ENCODE peak calls at places on chromosomes 6 and 20, in ten cellular contexts. W, J, E, B, L, C, I, D, V and R are unnamed samples.

GRCh38 chr6:33634203-33634727 is 13.1 kb downstream of the ITPR3 start:
- DNase-seq in V (no peak), B (no peak), I (no peak), D (no peak), C (peak), J (no peak), E (no peak), L (no peak), W (no peak), R (no peak)

GRCh38 chr6:111715321-111715720 is 109.6 kb upstream of the TRAF3IP2 start:
- DNase-seq in B (no peak), D (no peak), V (no peak), C (no peak), W (no peak), L (no peak), J (no peak), I (no peak), E (peak), R (no peak)

GRCh38 chr6:100751590-100751989 is 129.5 kb downstream of the ASCC3 start:
- DNase-seq in B (no peak), L (no peak), W (no peak), I (no peak), J (no peak), C (no peak), E (no peak), D (no peak), V (no peak), R (no peak)

GRCh38 chr20:17910828-17911294 is 57.7 kb downstream of the SNX5 start:
- DNase-seq in W (no peak), I (peak), D (no peak), L (peak), V (no peak), E (no peak), J (no peak), C (no peak), B (no peak), R (no peak)

GRCh38 chr6:3228046-3228671 is 706 bp upstream of the TUBB2B start:
- DNase-seq in W (no peak), V (no peak), L (no peak), B (peak), D (no peak), J (peak), I (no peak), C (peak), E (no peak), R (no peak)

GRCh38 chr6:158782432-158783166 is 36.6 kb downstream of the EZR start:
- DNase-seq in I (no peak), J (no peak), B (no peak), L (no peak), W (no peak), E (no peak), C (no peak), V (no peak), D (no peak), R (no peak)

GRCh38 chr6:163366288-163366687 is 48.2 kb upstream of the QKI start:
- DNase-seq in W (no peak), V (no peak), E (no peak), L (no peak), D (no peak), C (no peak), B (no peak), J (no peak), I (no peak), R (no peak)

GRCh38 chr6:5968817-5969726 is 37.7 kb downstream of the NRN1 start:
- DNase-seq in W (peak), I (peak), L (peak), C (no peak), D (no peak), J (peak), B (no peak), V (peak), E (no peak), R (no peak)

GRCh38 chr20:62815066-62815991 is 1.5 kb upstream of the COL9A3 start:
- DNase-seq in I (no peak), B (no peak), W (no peak), E (no peak), V (no peak), C (peak), D (no peak), L (peak), J (peak), R (no peak)

GRCh38 chr6:121647905-121648304 is 212.5 kb downstream of the GJA1 start:
- DNase-seq in E (no peak), D (no peak), V (no peak), B (no peak), C (no peak), I (no peak), L (peak), W (no peak), J (no peak), R (no peak)

GRCh38 chr20:2663364-2663886 is 591 bp downstream of the IDH3B start:
- DNase-seq in E (no peak), L (no peak), V (no peak), D (no peak), W (no peak), B (no peak), C (no peak), J (no peak), I (no peak), R (no peak)

GRCh38 chr20:12023169-12023795 is 105.6 kb downstream of the BTBD3 start:
- DNase-seq in W (no peak), I (no peak), B (no peak), C (no peak), E (no peak), V (no peak), L (no peak), D (no peak), J (no peak), R (no peak)

GRCh38 chr20:2142649-2143048 is 41.0 kb downstream of the STK35 start:
- DNase-seq in B (no peak), J (no peak), E (no peak), L (no peak), D (no peak), V (no peak), C (no peak), I (peak), W (no peak), R (no peak)

DNA sequence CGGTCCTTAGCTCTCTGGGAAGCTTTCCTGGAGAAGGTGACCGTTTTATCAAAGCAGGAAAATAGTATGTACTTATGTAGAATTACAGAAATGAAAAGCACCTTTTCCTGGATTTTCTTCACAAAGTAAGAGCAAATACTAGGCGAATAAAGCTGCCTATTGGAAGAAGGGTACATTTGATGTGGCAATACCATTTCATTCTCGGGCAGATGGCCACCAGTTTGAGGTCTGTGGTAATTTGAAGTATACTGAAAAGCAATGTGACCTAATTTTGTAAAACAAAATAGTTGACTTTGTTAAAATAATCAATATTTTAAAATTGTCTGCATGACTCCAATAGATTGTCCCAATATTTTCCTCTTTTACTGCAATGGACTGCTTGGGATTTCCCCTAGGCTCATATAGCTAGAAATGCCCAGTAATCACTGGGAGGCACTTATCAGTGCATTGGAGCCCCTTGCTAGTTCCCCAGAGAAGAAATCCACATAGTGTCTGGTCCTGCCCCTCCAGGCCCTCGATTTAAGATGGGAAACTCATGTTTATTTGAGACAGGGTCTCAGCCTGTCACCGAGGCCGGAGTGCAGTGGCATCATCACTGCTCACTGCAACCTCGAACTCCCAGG is 7.4 kb upstream of the UTRN start:
- DNase-seq in L (no peak), E (no peak), D (no peak), C (no peak), W (no peak), B (no peak), V (no peak), I (no peak), J (no peak), R (no peak)
- H3K27ac ChIP-seq in L (peak), E (no peak), D (no peak), C (no peak), W (no peak), B (no peak), V (no peak), I (no peak), J (no peak), R (no peak)

GRCh38 chr6:43497129-43497396 is 13.1 kb downstream of the LRRC73 start:
- DNase-seq in V (no peak), J (no peak), C (no peak), L (no peak), E (no peak), W (no peak), B (no peak), I (no peak), D (no peak), R (no peak)

GRCh38 chr6:43494766-43495165 is 15.4 kb downstream of the LRRC73 start:
- DNase-seq in B (no peak), D (no peak), I (no peak), C (no peak), V (no peak), E (no peak), L (no peak), W (no peak), J (no peak), R (no peak)

GRCh38 chr6:43494321-43494720 is 15.8 kb downstream of the LRRC73 start:
- DNase-seq in W (no peak), D (no peak), C (no peak), B (no peak), E (no peak), I (no peak), V (no peak), L (no peak), J (no peak), R (no peak)

GRCh38 chr6:43496370-43497128 is 13.6 kb downstream of the LRRC73 start:
- DNase-seq in C (peak), J (peak), B (no peak), D (no peak), W (no peak), I (no peak), L (peak), V (no peak), E (no peak), R (peak)

DNA sequence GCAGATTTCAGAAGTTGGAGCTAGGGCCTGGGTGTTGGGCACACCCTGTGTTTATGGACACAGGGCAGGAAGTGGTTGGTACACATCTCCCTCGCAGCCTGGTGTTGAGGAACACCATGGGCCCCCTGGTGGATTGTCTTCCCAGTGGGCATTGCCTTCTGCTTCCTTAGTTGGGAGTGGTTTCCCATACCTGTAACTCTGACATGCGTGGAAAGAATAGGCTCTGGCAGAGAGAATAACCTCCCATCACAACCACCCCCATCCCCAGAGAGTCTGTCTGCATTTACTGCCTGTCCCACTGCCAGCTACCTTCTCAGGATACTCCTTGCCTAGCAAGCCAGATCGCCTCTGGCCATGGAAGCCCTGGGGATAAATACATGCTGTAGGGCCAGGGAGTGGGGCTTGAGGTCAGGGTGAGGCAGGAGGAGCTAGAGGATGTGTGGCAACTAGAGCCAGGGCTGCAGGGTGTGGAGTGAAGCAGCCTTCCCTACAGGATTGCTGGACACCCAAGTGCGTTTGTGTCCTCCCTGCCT is 14.7 kb downstream of the LRRC73 start:
- DNase-seq in L (peak), W (no peak), J (peak), V (no peak), B (no peak), E (no peak), C (no peak), I (no peak), D (no peak), R (no peak)
- H3K27ac ChIP-seq in L (peak), W (peak), J (no peak), V (no peak), B (no peak), E (peak), C (no peak), I (no peak), D (peak), R (peak)

DNA sequence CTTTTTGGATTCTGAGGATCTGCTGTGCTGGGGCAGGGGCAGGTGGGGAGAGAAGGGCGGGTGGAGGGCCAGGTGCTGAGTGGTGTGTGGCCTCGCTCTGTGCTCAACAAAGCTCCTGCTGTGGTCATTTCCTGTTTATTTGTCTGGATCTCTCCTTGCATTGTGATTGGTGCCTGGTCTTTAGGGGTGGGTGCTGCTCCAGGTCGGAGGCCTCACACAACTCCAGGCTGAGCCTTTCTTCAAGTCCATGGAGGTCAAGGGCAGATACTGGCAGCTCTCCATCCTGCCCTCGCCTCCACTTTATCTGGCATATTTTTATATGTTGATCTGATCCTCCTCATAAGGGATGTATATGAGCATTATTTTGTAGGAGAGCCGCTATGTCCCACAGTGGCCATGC is 36.2 kb downstream of the HLA-F start:
- DNase-seq in E (no peak), V (no peak), B (no peak), I (no peak), C (no peak), W (no peak), D (no peak), J (peak), L (no peak), R (no peak)
- H3K27ac ChIP-seq in E (no peak), V (no peak), B (no peak), I (no peak), C (no peak), W (no peak), D (no peak), J (no peak), L (no peak), R (no peak)

GRCh38 chr20:37347891-37348642 is 2.1 kb downstream of the SRC start:
- DNase-seq in W (peak), V (peak), C (no peak), B (no peak), I (no peak), D (no peak), J (no peak), E (no peak), L (no peak), R (no peak)

GRCh38 chr20:37346232-37346525 is 239 bp downstream of the SRC start:
- DNase-seq in I (no peak), V (no peak), B (no peak), J (no peak), D (no peak), E (no peak), W (no peak), C (no peak), L (peak), R (no peak)

GRCh38 chr20:37345339-37346231 is at the start of gene SRC:
- DNase-seq in W (peak), J (peak), C (peak), L (peak), B (peak), D (peak), E (peak), V (peak), I (peak), R (no peak)

GRCh38 chr20:37347347-37347823 is 1.4 kb downstream of the SRC start:
- DNase-seq in W (no peak), L (no peak), J (no peak), D (no peak), B (no peak), V (no peak), C (no peak), E (no peak), I (no peak), R (no peak)

GRCh38 chr20:37346526-37347346 is 796 bp downstream of the SRC start:
- DNase-seq in D (no peak), B (peak), C (peak), W (peak), L (no peak), I (no peak), E (no peak), V (no peak), J (peak), R (no peak)
- H3K27ac ChIP-seq in D (peak), B (no peak), C (peak), W (peak), L (peak), I (peak), E (peak), V (peak), J (no peak), R (peak)

GRCh38 chr20:38296433-38296832 is 7.5 kb upstream of the BPI start:
- DNase-seq in C (no peak), B (no peak), L (no peak), V (no peak), I (no peak), J (no peak), D (no peak), E (no peak), W (no peak), R (no peak)

GRCh38 chr20:38297916-38298674 is 5.9 kb upstream of the BPI start:
- DNase-seq in D (no peak), L (no peak), E (no peak), V (no peak), C (no peak), I (no peak), W (no peak), J (no peak), B (no peak), R (no peak)

GRCh38 chr20:38300433-38300832 is 3.5 kb upstream of the BPI start:
- DNase-seq in B (no peak), C (no peak), W (no peak), E (no peak), J (no peak), V (no peak), L (no peak), D (no peak), I (no peak), R (no peak)

GRCh38 chr20:38299963-38300362 is 4.0 kb upstream of the BPI start:
- DNase-seq in E (no peak), L (no peak), B (no peak), I (no peak), J (peak), C (no peak), V (no peak), D (peak), W (no peak), R (no peak)

GRCh38 chr20:38298768-38299288 is 5.1 kb upstream of the BPI start:
- DNase-seq in W (peak), E (no peak), J (no peak), I (peak), D (peak), V (peak), C (no peak), L (no peak), B (no peak), R (no peak)
- H3K27ac ChIP-seq in W (peak), E (peak), J (peak), I (peak), D (peak), V (peak), C (no peak), L (peak), B (no peak), R (peak)